ENCODE peak calls at places on chromosomes 12 and 14, in ten cellular contexts. G is tibial nerve, J is sigmoid colon, A is transverse colon, D is stomach, X is A549, S is GM12878, H is HepG2, B is ovary, I is SK-N-SH. V is an unnamed sample.

GRCh38 chr14:24274101-24274543 is 2.7 kb upstream of the RABGGTA start:
- DNase-seq in G (no peak), J (no peak), A (no peak), D (peak; percentile 63), X (no peak), S (peak; percentile 93), H (no peak), B (no peak), I (no peak), V (no peak)

GRCh38 chr14:22819191-22819988 is 4.2 kb upstream of the SLC7A7 start:
- DNase-seq in G (no peak), J (peak; percentile 74), A (peak; percentile 64), D (peak; percentile 57), X (no peak), S (no peak), H (peak; percentile 82), B (no peak), I (no peak), V (no peak)

GRCh38 chr14:101965796-101966718 is 1.7 kb downstream of the DYNC1H1 start:
- DNase-seq in G (no peak), J (no peak), A (no peak), D (no peak), X (no peak), S (no peak), H (no peak), B (no peak), I (no peak), V (no peak)

GRCh38 chr12:13101854-13102375 is 1.6 kb downstream of the GSG1 start:
- DNase-seq in G (no peak), J (no peak), A (peak; percentile 39), D (no peak), X (peak; percentile 64), S (no peak), H (peak; percentile 62), B (no peak), I (no peak), V (no peak)

GRCh38 chr14:29905549-29905948 is 22.1 kb downstream of the PRKD1 start:
- DNase-seq in G (no peak), J (no peak), A (no peak), D (no peak), X (no peak), S (no peak), H (no peak), B (no peak), I (no peak), V (no peak)

GRCh38 chr12:127398026-127398715 is 868.8 kb upstream of the TMEM132C start:
- DNase-seq in G (no peak), J (no peak), A (no peak), D (no peak), X (no peak), S (no peak), H (no peak), B (no peak), I (no peak), V (no peak)

GRCh38 chr14:29584992-29585391 is 342.7 kb downstream of the PRKD1 start:
- DNase-seq in G (no peak), J (peak; percentile 77), A (peak; percentile 8), D (no peak), X (no peak), S (no peak), H (peak; percentile 32), B (peak; percentile 38), I (no peak), V (no peak)

GRCh38 chr14:101230851-101231550 is 327.5 kb upstream of the RTL1 start:
- DNase-seq in G (no peak), J (no peak), A (no peak), D (no peak), X (no peak), S (no peak), H (no peak), B (peak; percentile 10), I (no peak), V (no peak)

GRCh38 chr12:31578632-31579031 is 12.3 kb downstream of the DENND5B start:
- DNase-seq in G (no peak), J (no peak), A (no peak), D (no peak), X (no peak), S (no peak), H (no peak), B (no peak), I (no peak), V (no peak)

GRCh38 chr12:6430124-6430989 is 14.4 kb upstream of the CD27 start:
- DNase-seq in G (peak; percentile 84), J (peak; percentile 96), A (peak; percentile 88), D (peak; percentile 87), X (peak; percentile 93), S (no peak), H (peak; percentile 72), B (peak; percentile 86), I (no peak), V (peak; percentile 96)

GRCh38 chr12:96710127-96710745 is 196.8 kb upstream of the NEDD1 start:
- DNase-seq in G (no peak), J (no peak), A (no peak), D (no peak), X (no peak), S (no peak), H (no peak), B (no peak), I (no peak), V (no peak)

GRCh38 chr14:99721792-99722516 is 37.9 kb downstream of the CYP46A1 start:
- DNase-seq in G (no peak), J (no peak), A (no peak), D (no peak), X (no peak), S (no peak), H (no peak), B (no peak), I (no peak), V (no peak)

GRCh38 chr12:94326727-94327126 is 132.9 kb downstream of the CEP83 start:
- DNase-seq in G (no peak), J (no peak), A (no peak), D (no peak), X (no peak), S (no peak), H (no peak), B (no peak), I (no peak), V (no peak)

GRCh38 chr12:67045650-67046049 is 223.5 kb upstream of the CAND1 start:
- DNase-seq in G (no peak), J (no peak), A (no peak), D (no peak), X (no peak), S (no peak), H (no peak), B (no peak), I (no peak), V (no peak)

DNA sequence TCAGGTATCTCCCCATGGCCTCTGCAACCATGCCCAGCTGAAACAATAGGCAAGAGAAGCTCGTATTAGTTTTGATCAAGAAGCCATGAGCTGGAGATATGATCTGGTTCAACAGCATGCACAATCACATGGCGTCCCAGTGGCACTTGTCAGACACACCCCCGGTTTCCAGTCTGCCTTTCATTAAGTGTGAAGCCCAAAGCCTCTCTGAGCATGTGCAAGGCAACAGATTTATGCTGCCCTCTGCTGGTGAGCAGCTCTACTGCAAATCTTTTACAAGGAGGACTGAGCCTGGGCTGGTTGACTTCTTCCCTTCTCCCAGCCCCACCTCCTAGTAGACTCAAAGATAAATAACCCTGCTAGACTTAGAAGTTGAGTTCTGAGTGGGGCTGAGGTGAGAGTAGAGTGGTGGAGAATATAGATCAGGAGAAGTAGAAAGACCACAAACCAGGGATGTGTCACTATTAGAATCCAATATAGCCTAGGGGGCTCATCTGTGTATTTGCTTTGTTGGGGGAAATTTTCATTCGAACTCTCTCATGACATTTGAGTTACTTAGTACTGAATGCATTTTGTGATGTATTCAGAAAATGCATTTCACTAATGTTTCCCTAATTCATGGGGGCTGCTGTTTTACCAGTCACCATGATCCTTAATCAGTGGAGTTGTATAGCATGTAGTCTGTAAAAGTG is 53.7 kb upstream of the MBIP start:
- DNase-seq in G (peak; percentile 65), J (peak; percentile 69), A (peak; percentile 83), D (peak; percentile 91), X (peak; percentile 38), S (peak; percentile 30), H (peak; percentile 92), B (peak; percentile 11), I (peak; percentile 46), V (peak; percentile 81)
- H3K4me1 ChIP-seq in G (no peaks in the 10 kb centered on the region), J (no peaks in the 10 kb centered on the region), A (no peaks in the 10 kb centered on the region), D (no peaks in the 10 kb centered on the region), X (no peaks in the 10 kb centered on the region), S (no peaks in the 10 kb centered on the region), H (no peaks in the 10 kb centered on the region), B (no peaks in the 10 kb centered on the region), I (no peaks in the 10 kb centered on the region), V (peaks cover 9% of the 10 kb centered on the region)

DNA sequence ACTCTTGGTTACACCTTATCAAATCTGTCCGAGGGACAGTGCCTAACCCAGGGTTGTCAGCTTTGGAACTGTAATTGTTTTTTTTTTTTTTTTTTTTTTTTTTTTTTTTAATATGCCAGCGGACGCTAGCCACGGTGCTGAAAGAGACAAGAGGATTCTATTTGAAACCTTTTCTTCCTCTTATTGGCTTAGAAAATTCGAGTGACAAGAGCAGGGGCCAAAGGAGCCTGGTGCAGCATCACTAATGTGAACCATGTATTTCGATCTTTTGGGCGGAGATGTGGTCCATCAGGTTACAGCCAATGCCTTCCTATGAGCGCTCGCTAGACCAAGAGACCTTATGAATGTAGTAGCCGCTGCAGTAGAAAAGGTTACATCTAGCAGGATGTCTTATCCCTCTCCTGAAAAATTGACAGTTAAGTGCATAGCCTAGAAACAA is 922 bp downstream of the PTPRR start:
- DNase-seq in G (no peak), J (no peak), A (no peak), D (no peak), X (no peak), S (no peak), H (no peak), B (no peak), I (peak; percentile 48), V (no peak)
- TF ChIP-seq EP300 in G (no peak), J (no peak), A (no peak), D (no peak), X (no peak), S (no peak), H (no peak), B (no peak), I (no peak), V (no peak)

GRCh38 chr12:116524311-116524710 is 34.9 kb upstream of the MAP1LC3B2 start:
- DNase-seq in G (no peak), J (no peak), A (no peak), D (no peak), X (no peak), S (no peak), H (no peak), B (no peak), I (no peak), V (no peak)
- H3K4me1 ChIP-seq in G (peaks cover 10% of the 10 kb centered on the region), J (peaks cover 27% of the 10 kb centered on the region), A (peaks cover 31% of the 10 kb centered on the region), D (peaks cover 12% of the 10 kb centered on the region), X (peaks cover 53% of the 10 kb centered on the region), S (no peaks in the 10 kb centered on the region), H (peaks cover 10% of the 10 kb centered on the region), B (peaks cover 6% of the 10 kb centered on the region), I (peaks cover 34% of the 10 kb centered on the region), V (peaks cover 50% of the 10 kb centered on the region)

GRCh38 chr14:90820958-90821357 is 4.7 kb upstream of the TTC7B start:
- DNase-seq in G (no peak), J (no peak), A (peak; percentile 27), D (peak; percentile 43), X (no peak), S (no peak), H (no peak), B (no peak), I (no peak), V (no peak)
- TF ChIP-seq EP300 in G (no peak), J (no peak), A (no peak), D (no peak), X (no peak), S (no peak), H (no peak), B (no peak), I (no peak), V (no peak)

V was measured in suprapubic skin.